ENCODE peak calls at places on chromosome 10, in four cellular contexts. A is WTC11, R is K562, F is HepG2. G is an unnamed sample.

GRCh38 chr10:1197384-1197783 is 141.2 kb downstream of the WDR37 start:
- DNase-seq in A (no peak), R (no peak), F (no peak), G (no peak)

GRCh38 chr10:7890802-7891201 is 72.5 kb downstream of the TAF3 start:
- DNase-seq in A (no peak), R (no peak), F (no peak), G (no peak)

GRCh38 chr10:4767033-4767814 is 58.8 kb upstream of the AKR1E2 start:
- DNase-seq in A (no peak), R (peak), F (peak), G (peak)

GRCh38 chr10:86346169-86346793 is 20.3 kb downstream of the GRID1 start:
- DNase-seq in A (no peak), R (no peak), F (no peak), G (no peak)

GRCh38 chr10:110446277-110446676 is 51.4 kb upstream of the DUSP5 start:
- DNase-seq in A (no peak), R (no peak), F (no peak), G (no peak)

GRCh38 chr10:5961405-5962100 is 15.8 kb downstream of the IL15RA start:
- DNase-seq in A (no peak), R (no peak), F (no peak), G (no peak)

GRCh38 chr10:119176166-119176565 is 2.4 kb downstream of the PRDX3 start:
- DNase-seq in A (no peak), R (no peak), F (no peak), G (no peak)

GRCh38 chr10:88965016-88965415 is 12.4 kb upstream of the ACTA2 start:
- DNase-seq in A (no peak), R (no peak), F (no peak), G (no peak)

GRCh38 chr10:84540022-84540616 is 211.7 kb downstream of the CCSER2 start:
- DNase-seq in A (no peak), R (no peak), F (no peak), G (no peak)

GRCh38 chr10:74011762-74012161 is 13.8 kb downstream of the VCL start:
- DNase-seq in A (no peak), R (no peak), F (no peak), G (no peak)

GRCh38 chr10:113087082-113088029 is 137.3 kb downstream of the TCF7L2 start:
- DNase-seq in A (no peak), R (peak), F (peak), G (no peak)

GRCh38 chr10:23442936-23443335 is 4.1 kb downstream of the OTUD1 start:
- DNase-seq in A (no peak), R (no peak), F (no peak), G (no peak)

GRCh38 chr10:32271617-32272016 is 75.3 kb downstream of the EPC1 start:
- DNase-seq in A (no peak), R (no peak), F (no peak), G (no peak)

GRCh38 chr10:97547889-97548485 is 24.6 kb upstream of the ANKRD2 start:
- DNase-seq in A (no peak), R (no peak), F (no peak), G (no peak)

GRCh38 chr10:48390933-48391845 is 84.7 kb downstream of the MAPK8 start:
- DNase-seq in A (no peak), R (no peak), F (no peak), G (no peak)

GRCh38 chr10:5501976-5502902 is 2.9 kb upstream of the CALML5 start:
- DNase-seq in A (no peak), R (no peak), F (no peak), G (no peak)

GRCh38 chr10:43781480-43782361 is 133.0 kb upstream of the ZNF32 start:
- DNase-seq in A (no peak), R (no peak), F (peak), G (no peak)

GRCh38 chr10:33952692-33953360 is 618.4 kb upstream of the NRP1 start:
- DNase-seq in A (no peak), R (no peak), F (no peak), G (no peak)

GRCh38 chr10:89278034-89278535 is 23.8 kb upstream of the IFIT2 start:
- DNase-seq in A (no peak), R (no peak), F (peak), G (no peak)

GRCh38 chr10:131178956-131179355 is 132.6 kb downstream of the TCERG1L start:
- DNase-seq in A (no peak), R (no peak), F (no peak), G (no peak)

GRCh38 chr10:59047180-59047579 is 129.3 kb upstream of the PHYHIPL start:
- DNase-seq in A (no peak), R (no peak), F (no peak), G (no peak)

GRCh38 chr10:51288511-51288910 is 214.2 kb downstream of the PRKG1 start:
- DNase-seq in A (no peak), R (no peak), F (no peak), G (no peak)

GRCh38 chr10:72088879-72089585 is 681 bp upstream of the SPOCK2 start:
- DNase-seq in A (peak), R (no peak), F (peak), G (no peak)
- TF ChIP-seq ELF4 in A (no peak), R (no peak), F (no peak), G (no peak)

GRCh38 chr10:62880162-62880561 is 64.0 kb upstream of the EGR2 start:
- DNase-seq in A (no peak), R (no peak), F (no peak), G (no peak)

GRCh38 chr10:62890395-62890794 is 74.2 kb upstream of the EGR2 start:
- DNase-seq in A (no peak), R (no peak), F (no peak), G (no peak)

GRCh38 chr10:62887642-62888041 is 71.5 kb upstream of the EGR2 start:
- DNase-seq in A (no peak), R (no peak), F (no peak), G (no peak)

DNA sequence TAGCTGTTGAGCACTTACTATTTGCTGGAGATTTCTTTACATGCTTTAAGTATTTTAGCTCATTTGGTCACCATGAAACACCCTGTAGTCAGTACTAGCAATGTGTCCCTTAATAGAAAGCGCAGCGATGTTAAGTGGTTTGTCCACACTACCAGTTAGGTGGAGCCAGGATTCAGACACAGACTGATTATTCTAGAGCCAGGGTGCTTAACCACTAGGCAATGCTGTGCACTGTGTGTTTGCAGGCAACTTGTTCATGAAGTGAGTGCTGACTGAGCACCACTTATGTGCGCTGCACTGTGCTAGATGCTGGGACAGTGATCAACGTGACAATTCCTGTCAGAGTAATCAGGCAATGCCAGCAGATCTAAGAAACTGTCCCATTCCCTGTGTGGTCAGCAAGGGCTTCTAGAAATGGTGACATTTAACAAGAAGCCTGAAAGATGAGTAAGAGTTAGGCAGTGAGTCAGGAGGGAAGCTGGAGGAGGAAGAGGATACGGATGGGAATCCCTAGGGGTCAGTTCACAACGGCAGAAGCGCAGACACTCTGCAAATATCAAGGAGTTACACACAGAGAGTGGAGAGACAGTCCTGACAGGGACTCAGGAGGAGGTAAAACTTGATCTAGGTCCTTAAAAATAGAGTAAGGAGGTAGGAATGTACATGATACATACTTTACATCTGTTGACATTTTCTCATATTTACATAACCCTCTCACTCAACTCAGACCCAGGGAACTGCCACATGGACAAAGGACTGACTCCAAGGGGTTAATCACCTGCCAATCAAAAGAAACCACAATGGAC is 69.7 kb upstream of the EGR2 start:
- DNase-seq in A (no peak), R (no peak), F (peak), G (no peak)
- TF ChIP-seq ELF4 in A (no peak), R (no peak), F (no peak), G (no peak)

DNA sequence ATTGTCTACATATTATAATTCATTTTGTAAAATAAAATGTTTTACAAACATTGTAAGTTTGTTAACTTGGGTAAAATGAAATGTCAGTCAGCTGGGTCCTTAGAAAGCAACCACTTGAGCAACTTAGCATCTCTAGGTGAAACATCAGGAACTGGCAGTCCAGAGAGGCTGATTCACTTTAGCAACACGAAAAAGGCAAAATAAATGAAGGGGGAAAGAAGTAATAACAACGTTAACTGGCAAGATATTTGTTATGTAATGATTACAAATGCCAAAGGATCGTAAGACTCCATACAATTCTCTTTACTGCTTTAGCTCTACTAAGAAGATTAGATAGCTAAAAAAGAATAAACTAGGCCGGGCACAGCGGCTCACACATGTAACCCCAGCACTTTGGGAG is 5.0 kb downstream of the PDZD8 start:
- DNase-seq in A (no peak), R (no peak), F (no peak), G (no peak)
- TF ChIP-seq ELF4 in A (no peak), R (no peak), F (no peak), G (no peak)

GRCh38 chr10:60170250-60170649 is 219.4 kb downstream of the ANK3 start:
- DNase-seq in A (no peak), R (peak), F (no peak), G (no peak)
- TF ChIP-seq ELF4 in A (no peak), R (no peak), F (no peak), G (no peak)

GRCh38 chr10:60644436-60645130 is 133.7 kb upstream of the CDK1 start:
- DNase-seq in A (no peak), R (no peak), F (no peak), G (no peak)

GRCh38 chr10:60645928-60646433 is 132.3 kb upstream of the CDK1 start:
- DNase-seq in A (no peak), R (no peak), F (no peak), G (no peak)

GRCh38 chr10:60649485-60650271 is 128.6 kb upstream of the CDK1 start:
- DNase-seq in A (no peak), R (no peak), F (no peak), G (no peak)

GRCh38 chr10:60648761-60649160 is 129.5 kb upstream of the CDK1 start:
- DNase-seq in A (no peak), R (no peak), F (no peak), G (no peak)

DNA sequence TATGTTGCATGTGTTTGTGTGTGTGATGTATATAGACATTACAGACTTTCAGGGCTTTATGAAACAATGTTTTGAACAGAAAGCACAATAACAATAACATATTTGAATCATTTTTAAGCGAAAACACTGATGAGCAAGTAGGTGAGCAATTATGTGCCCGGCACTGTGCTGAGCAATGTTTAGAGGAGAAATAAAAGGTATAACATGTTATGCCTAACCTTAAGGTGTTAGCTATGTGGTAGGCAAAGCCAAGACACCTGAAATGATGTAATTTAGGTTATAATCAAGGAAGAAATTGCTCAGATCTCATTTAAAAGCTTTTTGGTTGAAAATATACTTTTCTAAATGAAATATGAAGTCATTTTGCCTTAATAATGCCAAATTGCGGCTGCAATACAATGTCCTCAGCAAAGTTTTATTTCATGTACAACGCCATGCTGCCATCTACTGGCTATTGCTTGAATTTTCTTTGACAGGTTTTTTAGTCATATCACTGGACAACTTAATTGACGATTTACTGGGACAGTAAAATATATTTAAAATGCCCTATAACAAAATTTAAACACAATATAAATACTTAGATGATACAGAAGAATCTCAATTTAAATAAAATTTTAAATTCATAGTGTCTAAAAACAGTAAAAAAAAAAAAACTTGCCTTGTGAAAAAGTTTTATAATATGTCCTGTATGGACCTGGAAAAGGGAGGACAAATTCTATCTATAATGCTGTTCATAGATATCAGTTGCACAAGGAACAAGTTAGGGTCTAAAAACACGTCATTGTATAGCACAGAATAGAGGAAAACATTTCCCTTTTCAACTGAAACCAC is 131.1 kb upstream of the CDK1 start:
- DNase-seq in A (no peak), R (peak), F (peak), G (peak)
- TF ChIP-seq ELF4 in A (no peak), R (no peak), F (no peak), G (no peak)

GRCh38 chr10:30732671-30733070 is 103.1 kb upstream of the LYZL2 start:
- DNase-seq in A (no peak), R (no peak), F (no peak), G (no peak)

GRCh38 chr10:30731963-30732362 is 102.4 kb upstream of the LYZL2 start:
- DNase-seq in A (no peak), R (no peak), F (no peak), G (no peak)

GRCh38 chr10:30737931-30738391 is 108.4 kb upstream of the LYZL2 start:
- DNase-seq in A (no peak), R (no peak), F (no peak), G (no peak)

GRCh38 chr10:30738416-30738815 is 108.9 kb upstream of the LYZL2 start:
- DNase-seq in A (no peak), R (no peak), F (no peak), G (no peak)

DNA sequence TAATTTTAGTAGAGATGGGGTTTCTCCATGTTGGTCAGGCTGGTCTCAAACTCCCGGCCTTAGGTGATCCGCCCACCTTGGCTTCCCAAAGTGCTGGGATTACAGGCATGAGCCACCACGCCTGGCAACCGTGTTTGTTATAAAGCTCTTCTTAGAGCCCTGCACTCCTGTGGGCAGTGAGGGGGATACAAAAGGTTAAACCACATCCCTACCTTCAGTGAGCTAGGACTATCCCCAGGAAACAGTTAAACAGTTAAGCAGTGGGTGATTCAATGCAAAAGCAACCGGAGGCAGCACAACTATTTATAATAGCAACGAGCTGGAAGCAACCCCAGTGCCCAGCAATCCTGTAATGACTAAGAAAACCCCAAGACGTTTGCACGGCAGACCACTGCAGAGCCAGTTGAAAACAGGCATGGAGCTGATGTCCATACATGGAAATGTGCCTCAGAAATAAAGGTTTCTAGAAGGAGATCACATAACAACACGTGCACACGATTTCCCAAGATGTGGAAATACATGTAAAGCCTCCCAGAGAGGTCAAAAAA is 107.2 kb upstream of the LYZL2 start:
- DNase-seq in A (no peak), R (no peak), F (no peak), G (no peak)
- TF ChIP-seq ELF4 in A (no peak), R (no peak), F (no peak), G (no peak)

GRCh38 chr10:79442171-79443040 is 3.0 kb downstream of the ZCCHC24 start:
- DNase-seq in A (no peak), R (no peak), F (no peak), G (no peak)
- TF ChIP-seq ELF4 in A (no peak), R (no peak), F (no peak), G (no peak)

GRCh38 chr10:63593576-63593975 is 72.4 kb downstream of the REEP3 start:
- DNase-seq in A (no peak), R (no peak), F (no peak), G (no peak)
- TF ChIP-seq ELF4 in A (no peak), R (no peak), F (no peak), G (no peak)